ENCODE peak calls at places on chromosomes 13 and 19, in four cellular contexts. S, R, X and E are unnamed samples.

GRCh38 chr13:25292301-25292700 is 5.0 kb upstream of the MTMR6 start:
- DNase-seq in S (peak), X (no peak), R (no peak), E (no peak)

GRCh38 chr13:100662470-100663211 is 12.0 kb downstream of the TMTC4 start:
- DNase-seq in S (no peak), R (no peak), X (no peak), E (no peak)

GRCh38 chr19:37329686-37330085 is 41.2 kb upstream of the ZNF527 start:
- DNase-seq in R (no peak), X (no peak), S (no peak), E (peak)

GRCh38 chr19:18514800-18515682 is 6.8 kb downstream of the ELL start:
- DNase-seq in S (peak), X (no peak), R (no peak), E (no peak)

GRCh38 chr13:42745655-42746054 is 35.7 kb upstream of the FAM216B start:
- DNase-seq in S (no peak), X (no peak), R (no peak), E (no peak)

GRCh38 chr19:42465827-42466280 is 23.1 kb upstream of the CXCL17 start:
- DNase-seq in S (no peak), X (no peak), R (peak), E (no peak)

GRCh38 chr13:63497601-63498000 is 2082.0 kb upstream of the PCDH20 start:
- DNase-seq in S (no peak), R (no peak), X (no peak), E (no peak)

GRCh38 chr13:21812192-21812626 is 141.3 kb downstream of the FGF9 start:
- DNase-seq in R (no peak), S (no peak), X (no peak), E (no peak)

GRCh38 chr13:30936920-30937319 is 4.5 kb downstream of the TEX26 start:
- DNase-seq in R (no peak), X (no peak), S (no peak), E (no peak)

GRCh38 chr13:108609353-108609752 is 20.1 kb upstream of the MYO16 start:
- DNase-seq in X (no peak), R (no peak), S (peak), E (no peak)

GRCh38 chr13:27264181-27264580 is 6.4 kb upstream of the RASL11A start:
- DNase-seq in R (no peak), X (no peak), S (no peak), E (no peak)

GRCh38 chr19:35596366-35596999 is 10.5 kb downstream of the PMIS2 start:
- DNase-seq in S (peak), R (peak), X (no peak), E (no peak)

GRCh38 chr19:6718741-6719539 is 1.5 kb downstream of the C3 start:
- DNase-seq in X (no peak), S (peak), R (no peak), E (peak)

GRCh38 chr13:61413572-61413971 is 2.1 kb downstream of the PCDH20 start:
- DNase-seq in S (no peak), R (no peak), X (no peak), E (peak)

GRCh38 chr13:67197704-67198103 is 32.4 kb downstream of the PCDH9 start:
- DNase-seq in S (no peak), X (no peak), R (no peak), E (no peak)

GRCh38 chr19:398719-399118 is 10.2 kb downstream of the C2CD4C start:
- DNase-seq in R (no peak), X (no peak), S (no peak), E (no peak)

GRCh38 chr13:90416519-90416918 is 931.0 kb upstream of the MIR17HG start:
- DNase-seq in X (no peak), S (no peak), R (no peak), E (no peak)

GRCh38 chr19:14337510-14337909 is 43.7 kb upstream of the ADGRE5 start:
- DNase-seq in X (no peak), S (peak), R (no peak), E (peak)

GRCh38 chr13:20819715-20820114 is 46.0 kb upstream of the EEF1AKMT1 start:
- DNase-seq in R (no peak), S (no peak), X (no peak), E (no peak)

GRCh38 chr13:64639206-64639605 is 2590.9 kb downstream of the PCDH9 start:
- DNase-seq in S (no peak), R (no peak), X (no peak), E (no peak)

GRCh38 chr13:98066636-98067035 is 76.3 kb upstream of the FARP1 start:
- DNase-seq in S (no peak), R (no peak), X (no peak), E (no peak)

GRCh38 chr13:35388979-35389378 is 87.5 kb downstream of the MAB21L1 start:
- DNase-seq in R (no peak), S (no peak), X (no peak), E (no peak)

GRCh38 chr13:111286162-111286561 is 34.3 kb upstream of the TEX29 start:
- DNase-seq in X (no peak), R (no peak), S (no peak), E (no peak)

GRCh38 chr19:3367572-3368440 is 1.4 kb downstream of the NFIC start:
- DNase-seq in R (no peak), S (peak), X (no peak), E (no peak)

GRCh38 chr19:53945441-53945840 is 17.3 kb upstream of the CACNG8 start:
- DNase-seq in S (peak), X (no peak), R (no peak), E (peak)

GRCh38 chr13:44364601-44365000 is 9.0 kb upstream of the SERP2 start:
- DNase-seq in R (no peak), X (no peak), S (no peak), E (no peak)

GRCh38 chr19:53892981-53893325 is 11.0 kb downstream of the PRKCG start:
- DNase-seq in R (no peak), X (no peak), S (peak), E (peak)

GRCh38 chr13:114279770-114280169 is 1.6 kb upstream of the UPF3A start:
- DNase-seq in R (no peak), S (peak), X (no peak), E (no peak)

GRCh38 chr13:114093118-114093517 is 39.3 kb downstream of the RASA3 start:
- DNase-seq in R (no peak), S (no peak), X (no peak), E (no peak)

GRCh38 chr19:30302076-30302475 is 70.1 kb upstream of the ZNF536 start:
- DNase-seq in R (no peak), S (no peak), X (no peak), E (no peak)

GRCh38 chr19:17078038-17078919 is 2.7 kb downstream of the MYO9B start:
- DNase-seq in R (no peak), S (no peak), X (no peak), E (no peak)

GRCh38 chr13:42041684-42042035 is 6.8 kb upstream of the DGKH start:
- DNase-seq in R (peak), X (no peak), S (peak), E (peak)

GRCh38 chr13:88288326-88288725 is 617.2 kb downstream of the SLITRK5 start:
- DNase-seq in X (no peak), S (no peak), R (no peak), E (no peak)

GRCh38 chr13:108033800-108034707 is 181.3 kb downstream of the LIG4 start:
- DNase-seq in S (no peak), X (no peak), R (no peak), E (no peak)

GRCh38 chr13:43473437-43473836 is 313.3 kb downstream of the ENOX1 start:
- DNase-seq in R (no peak), X (no peak), S (peak), E (no peak)

GRCh38 chr13:81957121-81957520 is 1616.2 kb upstream of the SPRY2 start:
- DNase-seq in X (no peak), S (no peak), R (no peak), E (peak)

GRCh38 chr13:27353166-27353583 is 71.2 kb upstream of the GTF3A start:
- DNase-seq in R (peak), S (no peak), X (no peak), E (no peak)

GRCh38 chr19:19405919-19406877 is 723 bp downstream of the GATAD2A start:
- DNase-seq in X (no peak), R (no peak), S (peak), E (peak)

GRCh38 chr13:114264886-114265611 is 16.4 kb upstream of the UPF3A start:
- DNase-seq in X (no peak), R (no peak), S (no peak), E (no peak)

GRCh38 chr13:107865643-107866006 is 349.7 kb downstream of the LIG4 start:
- DNase-seq in X (no peak), R (no peak), S (peak), E (no peak)

GRCh38 chr13:80340643-80341097 is 256 bp downstream of the SPRY2 start:
- DNase-seq in S (no peak), X (no peak), R (no peak), E (no peak)

GRCh38 chr13:80338781-80339577 is 1.9 kb downstream of the SPRY2 start:
- DNase-seq in X (no peak), R (no peak), S (peak), E (peak)

GRCh38 chr13:80341098-80341701 is at the start of gene SPRY2:
- DNase-seq in X (peak), S (peak), R (no peak), E (peak)

GRCh38 chr13:80339841-80340642 is 884 bp downstream of the SPRY2 start:
- DNase-seq in S (peak), R (no peak), X (no peak), E (peak)

GRCh38 chr13:80339578-80339840 is 1.4 kb downstream of the SPRY2 start:
- DNase-seq in S (peak), R (no peak), X (no peak), E (no peak)
- TF ChIP-seq CREB1 in S (no peak), R (no peak), X (no peak), E (no peak)

GRCh38 chr19:45234089-45234869 is 10.9 kb downstream of the EXOC3L2 start:
- DNase-seq in X (no peak), S (no peak), R (no peak), E (peak)
- TF ChIP-seq CREB1 in X (no peak), S (no peak), R (no peak), E (no peak)

DNA sequence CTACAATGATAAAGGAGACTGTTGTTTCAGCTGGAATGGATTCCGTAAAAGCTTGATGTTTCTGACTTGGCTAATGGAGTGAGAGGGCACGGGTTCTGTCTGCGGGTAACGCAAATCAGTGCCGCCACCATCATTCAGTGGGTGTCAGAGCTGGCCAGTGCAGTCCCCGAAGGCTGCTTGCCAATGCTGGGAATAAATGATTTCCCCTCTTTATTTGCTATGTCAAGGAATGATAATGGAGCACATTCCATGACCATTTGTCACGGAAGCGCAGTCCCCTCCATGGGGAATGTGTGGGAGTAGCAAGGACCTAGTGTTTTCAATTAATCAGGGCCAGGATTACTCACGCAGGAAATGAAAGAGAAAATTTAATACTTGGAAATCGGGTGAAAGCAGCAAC is 899.3 kb downstream of the UQCRFS1 start:
- DNase-seq in X (no peak), R (no peak), S (no peak), E (no peak)
- TF ChIP-seq CREB1 in X (no peak), R (no peak), S (no peak), E (no peak)

DNA sequence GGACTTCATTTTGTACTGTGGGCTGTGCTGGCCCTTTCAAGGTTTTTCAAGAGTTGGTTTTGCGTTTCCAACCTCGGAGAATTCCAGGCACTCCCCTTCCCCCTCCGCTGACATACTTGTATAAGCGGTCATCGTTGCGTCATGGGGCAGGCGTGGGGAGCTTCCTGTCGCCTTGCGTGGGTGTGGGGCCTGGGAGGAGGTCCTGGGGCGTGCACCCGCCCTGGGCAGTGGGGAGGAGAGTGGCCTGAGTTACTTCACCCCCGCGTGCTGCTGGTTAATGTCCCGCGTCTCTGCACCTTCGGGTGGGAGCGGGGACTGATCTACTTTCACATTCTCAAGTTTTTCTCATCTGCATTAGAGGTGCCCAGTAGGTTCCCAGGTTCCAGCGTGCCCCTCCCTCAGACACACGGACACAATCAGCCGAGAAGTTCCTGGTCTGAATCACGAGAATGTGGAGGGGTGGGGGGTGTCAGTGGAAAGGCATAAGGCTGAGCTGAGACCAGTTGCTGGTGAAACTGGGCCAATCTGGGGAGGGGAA is 4.1 kb downstream of the IER2 start:
- DNase-seq in X (no peak), S (peak), R (no peak), E (no peak)
- TF ChIP-seq CREB1 in X (peak), S (peak), R (no peak), E (no peak)

GRCh38 chr13:37473035-37473434 is 125.5 kb downstream of the POSTN start:
- DNase-seq in X (no peak), S (peak), R (no peak), E (peak)
- TF ChIP-seq CREB1 in X (no peak), S (no peak), R (no peak), E (no peak)

GRCh38 chr13:19650742-19651141 is 17.3 kb downstream of the MPHOSPH8 start:
- DNase-seq in X (no peak), R (no peak), S (no peak), E (no peak)
- TF ChIP-seq CREB1 in X (no peak), R (no peak), S (no peak), E (no peak)

GRCh38 chr19:10651821-10652220 is 2.3 kb upstream of the ILF3 start:
- DNase-seq in S (no peak), X (no peak), R (no peak), E (no peak)

GRCh38 chr19:10654610-10655456 is 687 bp downstream of the ILF3 start:
- DNase-seq in S (peak), X (peak), R (no peak), E (peak)

GRCh38 chr19:10653482-10653731 is 739 bp upstream of the ILF3 start:
- DNase-seq in R (no peak), X (no peak), S (no peak), E (no peak)

GRCh38 chr19:10653732-10654609 is at the start of gene ILF3:
- DNase-seq in X (peak), S (peak), R (peak), E (peak)

DNA sequence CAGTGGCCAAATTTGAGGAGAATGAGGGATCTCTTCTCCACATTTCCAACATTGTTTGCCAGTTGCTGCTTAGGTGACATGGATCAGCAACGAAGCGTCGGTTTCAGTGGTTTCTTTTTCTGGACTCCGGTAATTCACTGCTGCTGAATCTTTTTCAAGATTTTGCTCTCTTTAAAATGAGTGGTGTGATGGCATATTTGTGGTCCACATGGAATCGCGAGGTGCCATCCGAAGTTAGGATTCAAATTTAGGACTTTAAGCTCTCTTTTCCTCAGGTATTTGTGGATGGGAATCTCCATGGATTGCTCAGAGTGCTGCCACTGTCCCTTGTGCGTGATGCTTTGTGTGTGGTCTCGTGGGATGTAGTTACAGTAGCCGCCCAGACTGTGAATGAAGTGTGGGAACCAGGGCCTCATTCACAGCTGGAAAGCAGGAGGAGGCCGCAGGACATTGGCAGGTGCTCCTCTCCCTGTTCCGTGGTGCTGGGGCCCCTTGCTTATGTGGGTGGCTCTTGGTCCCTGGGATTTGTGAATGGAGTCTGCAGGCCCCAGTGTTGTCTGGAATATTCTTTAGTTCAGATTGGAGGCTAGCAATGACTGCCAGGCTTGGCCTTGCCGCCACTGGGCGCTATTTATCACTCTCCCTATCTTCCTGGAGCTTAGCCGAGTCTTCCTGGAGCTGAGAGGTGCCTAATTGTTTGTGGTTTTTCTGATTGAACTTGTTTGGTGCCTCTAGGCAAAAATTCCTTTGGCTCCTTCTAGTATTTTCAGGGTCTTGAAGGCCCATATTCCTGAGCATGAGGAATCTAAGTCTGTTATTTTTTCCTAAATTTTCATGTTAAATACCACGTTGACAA is 1.5 kb downstream of the ILF3 start:
- DNase-seq in R (no peak), S (peak), X (no peak), E (no peak)
- TF ChIP-seq CREB1 in R (no peak), S (no peak), X (no peak), E (no peak)

GRCh38 chr19:7722231-7722651 is 9.7 kb downstream of the CLEC4G start:
- DNase-seq in X (no peak), R (peak), S (no peak), E (no peak)
- TF ChIP-seq CREB1 in X (no peak), R (no peak), S (no peak), E (no peak)